ENCODE peak calls at places on chromosome 3, in four cellular contexts. X, Z, L and T are unnamed samples.

GRCh38 chr3:112974178-112974517 is 755 bp downstream of the CD200R1 start:
- DNase-seq in Z (no peak), X (no peak), L (no peak), T (no peak)

GRCh38 chr3:179149239-179149887 is 1.2 kb downstream of the PIK3CA start:
- DNase-seq in L (peak; percentile 25), X (peak; percentile 31), Z (no peak), T (peak; percentile 16)

GRCh38 chr3:29282431-29283296 is 1.8 kb downstream of the RBMS3 start:
- DNase-seq in X (peak; percentile 66), L (peak; percentile 17), Z (no peak), T (peak; percentile 48)

GRCh38 chr3:52052831-52053306 is 3.5 kb downstream of the DUSP7 start:
- DNase-seq in Z (no peak), L (peak; percentile 87), X (peak; percentile 80), T (peak; percentile 82)

GRCh38 chr3:41638381-41638780 is 323.5 kb downstream of the ULK4 start:
- DNase-seq in X (peak; percentile 38), Z (no peak), L (no peak), T (peak; percentile 11)

GRCh38 chr3:45582407-45582806 is 12.1 kb upstream of the LIMD1 start:
- DNase-seq in L (peak; percentile 60), Z (peak; percentile 56), X (peak; percentile 81), T (peak; percentile 85)

GRCh38 chr3:16456784-16457415 is 56.6 kb downstream of the RFTN1 start:
- DNase-seq in Z (no peak), X (peak; percentile 50), L (no peak), T (peak; percentile 79)

GRCh38 chr3:49703443-49703927 is 14.1 kb downstream of the RNF123 start:
- DNase-seq in X (peak; percentile 63), Z (peak; percentile 31), L (peak; percentile 92), T (peak; percentile 62)

GRCh38 chr3:63960048-63960711 is 48.0 kb upstream of the SCAANT1 start:
- DNase-seq in Z (peak; percentile 17), X (peak; percentile 70), L (peak; percentile 66), T (peak; percentile 73)

GRCh38 chr3:58173670-58174472 is 36.9 kb downstream of the DNASE1L3 start:
- DNase-seq in Z (no peak), X (no peak), L (no peak), T (peak; percentile 33)